ENCODE peak calls at places on chromosomes 6 and 20, in four cellular contexts. J is HCT116, L is GM23248, D is hepatocyte. F is an unnamed sample.

GRCh38 chr6:82419088-82419720 is 55.6 kb downstream of the TPBG start:
- DNase-seq in J (no peak), L (peak; percentile 10), D (no peak), F (no peak)

GRCh38 chr6:111759413-111759835 is 113.8 kb downstream of the FYN start:
- DNase-seq in J (no peak), L (peak; percentile 49), D (no peak), F (no peak)

GRCh38 chr6:25882066-25882496 is 8.0 kb upstream of the SLC17A3 start:
- DNase-seq in J (no peak), L (no peak), D (peak; percentile 30), F (no peak)

GRCh38 chr6:14282326-14282725 is 164.8 kb downstream of the CD83 start:
- DNase-seq in J (no peak), L (no peak), D (peak; percentile 21), F (no peak)

GRCh38 chr6:17490724-17491123 is 97.3 kb downstream of the CAP2 start:
- DNase-seq in J (no peak), L (no peak), D (no peak), F (no peak)

GRCh38 chr20:49661560-49662329 is 51.9 kb downstream of the B4GALT5 start:
- DNase-seq in J (no peak), L (no peak), D (no peak), F (no peak)

GRCh38 chr20:19313342-19314069 is 101.1 kb downstream of the SLC24A3 start:
- DNase-seq in J (no peak), L (no peak), D (no peak), F (no peak)

GRCh38 chr6:14734416-14735340 is 511.2 kb upstream of the JARID2 start:
- DNase-seq in J (peak; percentile 72), L (peak; percentile 92), D (no peak), F (no peak)

GRCh38 chr6:63731946-63732735 is 96.5 kb downstream of the PHF3 start:
- DNase-seq in J (no peak), L (peak; percentile 49), D (no peak), F (no peak)

GRCh38 chr20:63534831-63535651 is 2.1 kb downstream of the PTK6 start:
- DNase-seq in J (no peak), L (peak; percentile 52), D (no peak), F (no peak)

GRCh38 chr20:23666189-23666588 is 22.6 kb downstream of the CST4 start:
- DNase-seq in J (no peak), L (no peak), D (no peak), F (no peak)

GRCh38 chr6:113623124-113623523 is 234.0 kb upstream of the MARCKS start:
- DNase-seq in J (no peak), L (no peak), D (no peak), F (no peak)

GRCh38 chr6:149696904-149697303 is 21.0 kb downstream of the LATS1 start:
- DNase-seq in J (no peak), L (peak; percentile 37), D (no peak), F (no peak)

GRCh38 chr6:32819729-32820128 is 2.9 kb upstream of the HLA-DOB start:
- DNase-seq in J (peak; percentile 16), L (peak; percentile 88), D (no peak), F (no peak)

GRCh38 chr20:50285376-50286173 is 94.9 kb downstream of the CEBPB start:
- DNase-seq in J (no peak), L (peak; percentile 87), D (no peak), F (no peak)

GRCh38 chr6:53055873-53056272 is 9.3 kb upstream of the FBXO9 start:
- DNase-seq in J (no peak), L (no peak), D (peak; percentile 23), F (no peak)

GRCh38 chr6:155234167-155234566 is 29.6 kb upstream of the CLDN20 start:
- DNase-seq in J (no peak), L (no peak), D (no peak), F (no peak)

GRCh38 chr6:88166901-88167624 is 916 bp upstream of the CNR1 start:
- DNase-seq in J (no peak), L (no peak), D (peak; percentile 51), F (no peak)

GRCh38 chr6:132669690-132670291 is 10.8 kb upstream of the TAAR1 start:
- DNase-seq in J (peak; percentile 38), L (peak; percentile 83), D (peak; percentile 72), F (no peak)

GRCh38 chr6:121548146-121548545 is 112.7 kb downstream of the GJA1 start:
- DNase-seq in J (no peak), L (peak; percentile 45), D (no peak), F (no peak)

GRCh38 chr20:3195607-3196230 is 8.8 kb downstream of the DDRGK1 start:
- DNase-seq in J (no peak), L (no peak), D (no peak), F (no peak)

GRCh38 chr6:152428126-152428525 is 209.0 kb downstream of the SYNE1 start:
- DNase-seq in J (peak; percentile 4), L (no peak), D (no peak), F (no peak)

GRCh38 chr6:119313937-119314893 is 35.3 kb downstream of the MAN1A1 start:
- DNase-seq in J (no peak), L (no peak), D (no peak), F (no peak)

GRCh38 chr20:56716806-56717205 is 87.7 kb downstream of the TFAP2C start:
- DNase-seq in J (no peak), L (no peak), D (no peak), F (no peak)

GRCh38 chr6:109687271-109687721 is 3.7 kb downstream of the AK9 start:
- DNase-seq in J (no peak), L (peak; percentile 97), D (no peak), F (no peak)

GRCh38 chr6:10425973-10426780 is 11.3 kb upstream of the TFAP2A start:
- DNase-seq in J (no peak), L (peak; percentile 76), D (peak; percentile 85), F (no peak)

DNA sequence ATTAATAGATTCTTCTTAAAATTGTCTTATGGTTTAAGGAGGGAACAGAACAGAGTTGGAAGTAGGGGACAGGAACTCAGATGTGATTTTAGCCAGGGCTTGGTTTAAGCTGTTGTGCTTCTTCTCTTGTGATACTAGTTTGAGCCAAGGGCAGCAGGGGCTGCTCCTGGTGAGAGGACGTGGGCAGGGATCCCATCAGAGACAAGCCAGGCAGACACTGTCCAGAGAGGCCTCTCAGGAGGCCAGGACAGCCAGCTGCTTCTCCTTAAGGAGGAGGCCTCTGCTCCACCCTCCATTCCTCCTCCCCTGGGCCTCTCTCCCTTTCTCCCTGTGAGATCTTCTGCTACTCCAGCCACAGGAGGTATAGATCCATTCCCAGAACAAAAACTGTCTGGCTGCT is 108.4 kb upstream of the MLN start:
- DNase-seq in J (no peak), L (no peak), D (peak; percentile 29), F (no peak)
- H3K27me3 ChIP-seq in J (no peaks in the 10 kb centered on the region), L (peaks cover 6% of the 10 kb centered on the region), D (peaks cover 7% of the 10 kb centered on the region), F (no peaks in the 10 kb centered on the region)

GRCh38 chr6:31559606-31559957 is 12.2 kb downstream of the NFKBIL1 start:
- DNase-seq in J (no peak), L (no peak), D (no peak), F (no peak)

GRCh38 chr6:31558318-31558625 is 10.9 kb downstream of the NFKBIL1 start:
- DNase-seq in J (no peak), L (no peak), D (no peak), F (no peak)

GRCh38 chr6:31557443-31558317 is 10.3 kb downstream of the NFKBIL1 start:
- DNase-seq in J (no peak), L (no peak), D (no peak), F (no peak)

GRCh38 chr6:31559958-31560696 is 12.0 kb upstream of the LTA start:
- DNase-seq in J (no peak), L (peak; percentile 75), D (peak; percentile 51), F (no peak)

DNA sequence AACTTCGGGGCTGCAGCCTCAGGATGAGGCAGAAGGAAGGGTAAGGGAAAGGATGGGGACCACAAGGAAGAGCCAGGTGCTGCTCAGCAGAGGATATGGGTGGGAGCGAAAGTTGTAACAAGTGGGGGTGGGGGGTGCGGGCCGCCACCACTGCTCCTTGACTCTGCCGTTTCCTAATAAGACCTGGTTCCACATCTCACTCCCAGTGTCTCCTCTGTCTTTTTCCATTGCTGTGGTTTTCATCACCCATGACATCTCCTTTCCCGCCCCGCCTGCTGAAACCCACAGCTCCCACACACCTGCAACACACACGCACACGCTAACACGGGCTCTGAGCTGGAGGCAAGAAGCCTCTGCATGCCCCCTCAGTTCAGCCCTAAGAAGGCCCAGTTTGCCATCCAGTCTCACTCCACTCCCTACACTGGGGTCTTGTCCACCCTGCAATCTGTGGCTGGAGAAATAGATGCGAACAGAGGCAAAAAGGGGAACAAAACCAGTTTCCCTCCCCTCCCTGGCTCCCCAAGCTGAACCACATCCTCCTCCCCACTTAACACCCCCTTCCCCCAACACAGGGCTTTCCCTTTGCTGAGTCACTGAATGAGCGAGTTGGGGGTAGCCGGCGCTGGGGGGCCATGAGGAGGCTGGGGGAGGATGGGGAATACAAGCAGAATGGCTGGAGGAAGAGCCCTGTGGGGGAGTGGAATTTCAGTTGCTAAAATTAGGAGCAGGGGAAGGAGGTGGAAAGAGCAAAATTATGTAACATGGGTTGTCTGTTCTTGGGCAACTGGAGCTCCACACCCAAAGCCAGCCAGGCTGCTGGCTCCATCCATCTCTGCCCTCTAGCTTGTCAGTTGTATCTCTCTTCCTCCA is 11.5 kb downstream of the NFKBIL1 start:
- DNase-seq in J (no peak), L (peak; percentile 44), D (no peak), F (no peak)
- H3K4me3 ChIP-seq in J (no peak overlapping the region), L (no peak overlapping the region), D (no peak overlapping the region), F (no peak overlapping the region)

GRCh38 chr6:162078667-162079066 is 648.9 kb downstream of the PRKN start:
- DNase-seq in J (no peak), L (no peak), D (no peak), F (no peak)
- H3K27me3 ChIP-seq in J (no peaks in the 10 kb centered on the region), L (no peaks in the 10 kb centered on the region), D (no peaks in the 10 kb centered on the region), F (no peaks in the 10 kb centered on the region)

DNA sequence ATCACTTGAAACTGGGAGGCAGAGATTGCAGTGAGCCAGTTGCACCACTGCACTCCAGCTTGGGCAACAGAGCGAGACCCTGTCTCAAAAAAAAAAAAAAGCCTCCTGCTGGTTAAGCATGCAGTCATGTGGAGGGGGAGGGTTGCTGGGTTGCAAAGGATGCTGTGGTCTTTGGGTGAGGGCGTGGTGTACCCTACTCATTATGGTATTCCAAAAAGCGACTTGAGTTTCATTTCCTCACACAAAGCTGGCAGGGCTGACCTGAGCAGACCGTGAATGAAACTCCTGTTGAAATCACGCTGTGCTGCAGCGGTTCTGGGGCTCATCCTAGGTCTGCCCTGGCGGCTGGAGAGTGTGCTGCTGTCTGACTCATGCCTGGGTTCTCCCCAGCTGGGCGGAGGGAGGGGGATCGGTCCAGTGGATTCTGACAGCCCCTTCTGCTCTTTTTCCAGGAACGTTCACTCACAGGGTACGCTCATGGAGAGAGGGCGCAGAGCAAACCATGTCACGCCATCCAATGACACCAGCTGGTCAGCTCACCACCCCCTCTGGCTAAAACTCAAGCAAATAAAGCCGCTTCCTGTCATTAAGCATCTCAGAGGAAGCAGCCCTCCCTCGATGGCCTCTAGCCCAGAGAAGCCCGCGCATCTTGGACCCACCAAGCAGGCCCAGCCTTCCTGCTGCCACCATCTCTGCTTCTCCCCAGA is 166.2 kb downstream of the SCML4 start:
- DNase-seq in J (no peak), L (no peak), D (peak; percentile 69), F (no peak)
- H3K4me3 ChIP-seq in J (no peak overlapping the region), L (no peak overlapping the region), D (no peak overlapping the region), F (no peak overlapping the region)

GRCh38 chr6:46967950-46968349 is 46.2 kb upstream of the ADGRF5 start:
- DNase-seq in J (no peak), L (no peak), D (no peak), F (no peak)
- H3K27me3 ChIP-seq in J (no peaks in the 10 kb centered on the region), L (peaks cover 4% of the 10 kb centered on the region), D (no peaks in the 10 kb centered on the region), F (no peaks in the 10 kb centered on the region)

DNA sequence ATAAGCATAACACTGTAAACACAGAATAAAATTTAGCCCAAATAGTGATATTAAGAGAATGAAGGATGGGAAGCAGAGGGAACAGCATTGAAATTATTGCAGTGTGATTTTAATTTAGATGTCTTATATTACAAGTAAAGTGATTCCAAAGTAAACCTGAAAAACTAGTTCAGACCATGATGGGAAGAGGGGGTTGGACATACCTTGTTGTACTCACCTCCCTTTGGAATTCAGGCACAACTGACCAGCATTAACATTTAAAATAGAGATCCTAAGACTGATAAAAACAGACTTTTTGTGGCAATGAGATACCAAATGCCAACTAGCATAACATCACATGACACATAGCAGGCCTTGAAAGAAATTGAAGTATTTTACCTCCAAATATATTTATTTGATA is 262.6 kb upstream of the PRND start:
- DNase-seq in J (no peak), L (no peak), D (no peak), F (no peak)
- H3K4me3 ChIP-seq in J (no peak overlapping the region), L (no peak overlapping the region), D (no peak overlapping the region), F (no peak overlapping the region)